ENCODE peak calls at places on chromosomes 5 and 9, in seven cellular contexts. One of them, this sample, is unnamed.

GRCh38 chr9:118170032-118170955 is 466.1 kb downstream of the TLR4 start:
- DNase-seq in body of pancreas: peak; percentile 21
- DNase-seq in stomach: no peak
- DNase-seq in SK-N-SH: peak; percentile 57
- DNase-seq in psoas muscle: no peak
- DNase-seq in IMR-90: no peak
- DNase-seq in HCT116: no peak
- DNase-seq in this sample: peak; percentile 51

GRCh38 chr5:91595436-91595835 is 212.3 kb upstream of the ARRDC3 start:
- DNase-seq in body of pancreas: no peak
- DNase-seq in stomach: no peak
- DNase-seq in SK-N-SH: no peak
- DNase-seq in psoas muscle: no peak
- DNase-seq in IMR-90: no peak
- DNase-seq in HCT116: no peak
- DNase-seq in this sample: no peak

GRCh38 chr5:143313298-143313852 is 90.1 kb downstream of the NR3C1 start:
- DNase-seq in body of pancreas: no peak
- DNase-seq in stomach: no peak
- DNase-seq in SK-N-SH: no peak
- DNase-seq in psoas muscle: no peak
- DNase-seq in IMR-90: no peak
- DNase-seq in HCT116: no peak
- DNase-seq in this sample: no peak

GRCh38 chr5:39270172-39270848 is 50.9 kb upstream of the FYB1 start:
- DNase-seq in body of pancreas: no peak
- DNase-seq in stomach: no peak
- DNase-seq in SK-N-SH: no peak
- DNase-seq in psoas muscle: no peak
- DNase-seq in IMR-90: no peak
- DNase-seq in HCT116: no peak
- DNase-seq in this sample: no peak

GRCh38 chr9:13264788-13265187 is 14.7 kb downstream of the MPDZ start:
- DNase-seq in body of pancreas: no peak
- DNase-seq in stomach: no peak
- DNase-seq in SK-N-SH: no peak
- DNase-seq in psoas muscle: no peak
- DNase-seq in IMR-90: no peak
- DNase-seq in HCT116: no peak
- DNase-seq in this sample: no peak

GRCh38 chr9:129126789-129127618 is 15.8 kb downstream of the PTPA start:
- DNase-seq in body of pancreas: no peak
- DNase-seq in stomach: no peak
- DNase-seq in SK-N-SH: peak; percentile 56
- DNase-seq in psoas muscle: no peak
- DNase-seq in IMR-90: no peak
- DNase-seq in HCT116: no peak
- DNase-seq in this sample: no peak

GRCh38 chr5:152072076-152072475 is 147.4 kb upstream of the GLRA1 start:
- DNase-seq in body of pancreas: no peak
- DNase-seq in stomach: no peak
- DNase-seq in SK-N-SH: no peak
- DNase-seq in psoas muscle: no peak
- DNase-seq in IMR-90: no peak
- DNase-seq in HCT116: no peak
- DNase-seq in this sample: no peak

GRCh38 chr5:114101153-114101552 is 260.7 kb upstream of the KCNN2 start:
- DNase-seq in body of pancreas: peak; percentile 48
- DNase-seq in stomach: no peak
- DNase-seq in SK-N-SH: peak; percentile 12
- DNase-seq in psoas muscle: no peak
- DNase-seq in IMR-90: peak; percentile 80
- DNase-seq in HCT116: peak; percentile 26
- DNase-seq in this sample: peak; percentile 30

GRCh38 chr5:95759634-95760033 is 28.5 kb downstream of the RHOBTB3 start:
- DNase-seq in body of pancreas: peak; percentile 32
- DNase-seq in stomach: no peak
- DNase-seq in SK-N-SH: no peak
- DNase-seq in psoas muscle: no peak
- DNase-seq in IMR-90: peak; percentile 64
- DNase-seq in HCT116: no peak
- DNase-seq in this sample: peak; percentile 49

GRCh38 chr9:123978981-123979380 is 32.6 kb upstream of the LHX2 start:
- DNase-seq in body of pancreas: no peak
- DNase-seq in stomach: no peak
- DNase-seq in SK-N-SH: no peak
- DNase-seq in psoas muscle: no peak
- DNase-seq in IMR-90: no peak
- DNase-seq in HCT116: no peak
- DNase-seq in this sample: no peak

GRCh38 chr5:136432705-136433104 is 67.4 kb upstream of the TRPC7 start:
- DNase-seq in body of pancreas: no peak
- DNase-seq in stomach: no peak
- DNase-seq in SK-N-SH: no peak
- DNase-seq in psoas muscle: no peak
- DNase-seq in IMR-90: no peak
- DNase-seq in HCT116: no peak
- DNase-seq in this sample: no peak

GRCh38 chr5:73587923-73588322 is 22.4 kb downstream of the UTP15 start:
- DNase-seq in body of pancreas: no peak
- DNase-seq in stomach: no peak
- DNase-seq in SK-N-SH: no peak
- DNase-seq in psoas muscle: no peak
- DNase-seq in IMR-90: no peak
- DNase-seq in HCT116: no peak
- DNase-seq in this sample: no peak

GRCh38 chr9:38412751-38413150 is 11.5 kb downstream of the IGFBPL1 start:
- DNase-seq in body of pancreas: no peak
- DNase-seq in stomach: no peak
- DNase-seq in SK-N-SH: no peak
- DNase-seq in psoas muscle: no peak
- DNase-seq in IMR-90: no peak
- DNase-seq in HCT116: no peak
- DNase-seq in this sample: no peak

GRCh38 chr5:160463775-160464465 is 42.3 kb downstream of the PTTG1 start:
- DNase-seq in body of pancreas: no peak
- DNase-seq in stomach: no peak
- DNase-seq in SK-N-SH: no peak
- DNase-seq in psoas muscle: no peak
- DNase-seq in IMR-90: peak; percentile 93
- DNase-seq in HCT116: no peak
- DNase-seq in this sample: no peak

GRCh38 chr5:177520271-177520670 is 3.5 kb upstream of the DDX41 start:
- DNase-seq in body of pancreas: no peak
- DNase-seq in stomach: no peak
- DNase-seq in SK-N-SH: no peak
- DNase-seq in psoas muscle: peak; percentile 25
- DNase-seq in IMR-90: no peak
- DNase-seq in HCT116: no peak
- DNase-seq in this sample: no peak

GRCh38 chr5:891837-892389 is 688 bp downstream of the BRD9 start:
- DNase-seq in body of pancreas: peak; percentile 28
- DNase-seq in stomach: no peak
- DNase-seq in SK-N-SH: no peak
- DNase-seq in psoas muscle: no peak
- DNase-seq in IMR-90: peak; percentile 17
- DNase-seq in HCT116: no peak
- DNase-seq in this sample: peak; percentile 22

GRCh38 chr5:151618907-151619306 is 27.8 kb upstream of the FAT2 start:
- DNase-seq in body of pancreas: no peak
- DNase-seq in stomach: no peak
- DNase-seq in SK-N-SH: no peak
- DNase-seq in psoas muscle: no peak
- DNase-seq in IMR-90: no peak
- DNase-seq in HCT116: peak; percentile 8
- DNase-seq in this sample: no peak

GRCh38 chr9:106286249-106286648 is 576.7 kb upstream of the ZNF462 start:
- DNase-seq in body of pancreas: no peak
- DNase-seq in stomach: no peak
- DNase-seq in SK-N-SH: peak; percentile 39
- DNase-seq in psoas muscle: no peak
- DNase-seq in IMR-90: no peak
- DNase-seq in HCT116: no peak
- DNase-seq in this sample: peak; percentile 20

GRCh38 chr9:114532561-114533237 is 27.4 kb upstream of the WHRN start:
- DNase-seq in body of pancreas: peak; percentile 18
- DNase-seq in stomach: no peak
- DNase-seq in SK-N-SH: no peak
- DNase-seq in psoas muscle: no peak
- DNase-seq in IMR-90: no peak
- DNase-seq in HCT116: no peak
- DNase-seq in this sample: no peak

GRCh38 chr9:110095776-110096175 is 112.2 kb downstream of the C9orf152 start:
- DNase-seq in body of pancreas: no peak
- DNase-seq in stomach: no peak
- DNase-seq in SK-N-SH: no peak
- DNase-seq in psoas muscle: no peak
- DNase-seq in IMR-90: peak; percentile 70
- DNase-seq in HCT116: no peak
- DNase-seq in this sample: no peak

GRCh38 chr9:110095238-110095637 is 112.7 kb downstream of the C9orf152 start:
- DNase-seq in body of pancreas: no peak
- DNase-seq in stomach: no peak
- DNase-seq in SK-N-SH: no peak
- DNase-seq in psoas muscle: no peak
- DNase-seq in IMR-90: peak; percentile 71
- DNase-seq in HCT116: no peak
- DNase-seq in this sample: no peak

GRCh38 chr9:110101531-110102161 is 106.3 kb downstream of the C9orf152 start:
- DNase-seq in body of pancreas: no peak
- DNase-seq in stomach: no peak
- DNase-seq in SK-N-SH: no peak
- DNase-seq in psoas muscle: no peak
- DNase-seq in IMR-90: peak; percentile 83
- DNase-seq in HCT116: no peak
- DNase-seq in this sample: no peak

GRCh38 chr9:110103257-110103656 is 104.7 kb downstream of the C9orf152 start:
- DNase-seq in body of pancreas: no peak
- DNase-seq in stomach: no peak
- DNase-seq in SK-N-SH: no peak
- DNase-seq in psoas muscle: no peak
- DNase-seq in IMR-90: no peak
- DNase-seq in HCT116: no peak
- DNase-seq in this sample: no peak

GRCh38 chr9:110099236-110099741 is 108.7 kb downstream of the C9orf152 start:
- DNase-seq in body of pancreas: no peak
- DNase-seq in stomach: no peak
- DNase-seq in SK-N-SH: peak; percentile 50
- DNase-seq in psoas muscle: no peak
- DNase-seq in IMR-90: peak; percentile 84
- DNase-seq in HCT116: no peak
- DNase-seq in this sample: no peak
- TF ChIP-seq CTCF in body of pancreas: no peak
- TF ChIP-seq CTCF in stomach: no peak
- TF ChIP-seq CTCF in SK-N-SH: peak; percentile 12
- TF ChIP-seq CTCF in psoas muscle: no peak
- TF ChIP-seq CTCF in IMR-90: no peak
- TF ChIP-seq CTCF in HCT116: no peak
- TF ChIP-seq CTCF in this sample: no peak

GRCh38 chr5:172177232-172177631 is 10.8 kb downstream of the STK10 start:
- DNase-seq in body of pancreas: no peak
- DNase-seq in stomach: no peak
- DNase-seq in SK-N-SH: no peak
- DNase-seq in psoas muscle: no peak
- DNase-seq in IMR-90: no peak
- DNase-seq in HCT116: no peak
- DNase-seq in this sample: no peak
- H3K4me1 ChIP-seq in body of pancreas: no peaks in the 10 kb centered on the region
- H3K4me1 ChIP-seq in stomach: peaks cover 49% of the 10 kb centered on the region
- H3K4me1 ChIP-seq in SK-N-SH: peaks cover 11% of the 10 kb centered on the region
- H3K4me1 ChIP-seq in psoas muscle: peaks cover 4% of the 10 kb centered on the region
- H3K4me1 ChIP-seq in IMR-90: peaks cover 5% of the 10 kb centered on the region
- H3K4me1 ChIP-seq in HCT116: peaks cover 25% of the 10 kb centered on the region
- H3K4me1 ChIP-seq in this sample: peaks cover 4% of the 10 kb centered on the region

DNA sequence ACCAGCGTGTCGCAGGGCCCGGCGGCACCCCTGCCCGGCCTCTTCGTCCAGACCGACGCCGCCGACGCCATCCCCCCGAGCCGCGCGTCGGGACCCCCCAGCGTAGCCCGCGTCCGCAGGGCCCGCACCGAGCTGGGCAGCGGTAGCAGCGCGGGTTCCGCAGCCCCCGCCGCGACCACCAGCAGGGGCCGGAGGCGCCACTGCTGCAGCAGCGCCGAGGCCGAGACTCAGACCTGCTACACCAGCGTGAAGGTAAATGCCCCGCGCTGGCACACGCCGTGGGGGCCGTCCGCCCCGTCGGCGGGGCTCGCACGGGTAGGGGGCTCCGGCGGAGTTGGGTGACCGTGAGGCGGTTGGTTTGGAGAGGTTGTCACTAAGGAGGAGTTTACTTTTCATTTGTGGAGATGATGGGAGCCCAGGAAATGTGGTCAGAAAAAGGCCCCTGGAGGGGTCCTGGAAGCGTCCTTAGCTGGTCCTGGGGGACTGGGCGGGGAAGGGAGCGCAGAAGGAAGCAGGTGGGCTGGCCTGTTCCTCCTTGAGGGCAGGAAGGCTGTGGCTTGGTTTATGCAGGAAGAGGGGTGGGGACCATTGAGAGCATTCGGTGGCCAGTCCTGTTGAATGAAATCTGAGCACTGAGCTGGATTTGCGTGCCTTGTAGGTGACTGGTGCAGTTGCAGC is 672 bp downstream of the PDE8B start:
- DNase-seq in body of pancreas: peak; percentile 34
- DNase-seq in stomach: no peak
- DNase-seq in SK-N-SH: peak; percentile 79
- DNase-seq in psoas muscle: no peak
- DNase-seq in IMR-90: no peak
- DNase-seq in HCT116: no peak
- DNase-seq in this sample: no peak
- TF ChIP-seq CTCF in body of pancreas: no peak
- TF ChIP-seq CTCF in stomach: no peak
- TF ChIP-seq CTCF in SK-N-SH: no peak
- TF ChIP-seq CTCF in psoas muscle: no peak
- TF ChIP-seq CTCF in IMR-90: no peak
- TF ChIP-seq CTCF in HCT116: no peak
- TF ChIP-seq CTCF in this sample: no peak

GRCh38 chr9:136239135-136239962 is 6.3 kb downstream of the QSOX2 start:
- DNase-seq in body of pancreas: peak; percentile 47
- DNase-seq in stomach: no peak
- DNase-seq in SK-N-SH: no peak
- DNase-seq in psoas muscle: no peak
- DNase-seq in IMR-90: no peak
- DNase-seq in HCT116: no peak
- DNase-seq in this sample: no peak

GRCh38 chr9:136238342-136238732 is 7.3 kb downstream of the QSOX2 start:
- DNase-seq in body of pancreas: no peak
- DNase-seq in stomach: no peak
- DNase-seq in SK-N-SH: no peak
- DNase-seq in psoas muscle: no peak
- DNase-seq in IMR-90: no peak
- DNase-seq in HCT116: no peak
- DNase-seq in this sample: no peak

GRCh38 chr9:136240941-136241340 is 4.7 kb downstream of the QSOX2 start:
- DNase-seq in body of pancreas: no peak
- DNase-seq in stomach: no peak
- DNase-seq in SK-N-SH: no peak
- DNase-seq in psoas muscle: no peak
- DNase-seq in IMR-90: no peak
- DNase-seq in HCT116: no peak
- DNase-seq in this sample: no peak

GRCh38 chr9:136241540-136241939 is 4.1 kb downstream of the QSOX2 start:
- DNase-seq in body of pancreas: no peak
- DNase-seq in stomach: no peak
- DNase-seq in SK-N-SH: no peak
- DNase-seq in psoas muscle: no peak
- DNase-seq in IMR-90: no peak
- DNase-seq in HCT116: no peak
- DNase-seq in this sample: no peak

GRCh38 chr9:136239963-136240330 is 5.7 kb downstream of the QSOX2 start:
- DNase-seq in body of pancreas: no peak
- DNase-seq in stomach: no peak
- DNase-seq in SK-N-SH: no peak
- DNase-seq in psoas muscle: no peak
- DNase-seq in IMR-90: no peak
- DNase-seq in HCT116: no peak
- DNase-seq in this sample: no peak
- H3K4me1 ChIP-seq in body of pancreas: peaks cover 73% of the 10 kb centered on the region
- H3K4me1 ChIP-seq in stomach: peaks cover 35% of the 10 kb centered on the region
- H3K4me1 ChIP-seq in SK-N-SH: peaks cover 12% of the 10 kb centered on the region
- H3K4me1 ChIP-seq in psoas muscle: peaks cover 21% of the 10 kb centered on the region
- H3K4me1 ChIP-seq in IMR-90: peaks cover 3% of the 10 kb centered on the region
- H3K4me1 ChIP-seq in HCT116: peaks cover 11% of the 10 kb centered on the region
- H3K4me1 ChIP-seq in this sample: peaks cover 7% of the 10 kb centered on the region